ENCODE peak calls at places on chromosome 13, in five cellular contexts. B, N, Z, Q and F are unnamed samples.

GRCh38 chr13:102721800-102722231 is 27.0 kb upstream of the METTL21C start:
- DNase-seq in B (no peak), N (no peak), Z (no peak), Q (no peak), F (no peak)

GRCh38 chr13:30111810-30112209 is 195.5 kb downstream of the KATNAL1 start:
- DNase-seq in B (no peak), N (no peak), Z (no peak), Q (no peak), F (no peak)

GRCh38 chr13:77975358-77976042 is 56.9 kb upstream of the EDNRB start:
- DNase-seq in B (no peak), N (no peak), Z (no peak), Q (no peak), F (no peak)

GRCh38 chr13:106709509-106709908 is 141.6 kb upstream of the ARGLU1 start:
- DNase-seq in B (no peak), N (no peak), Z (no peak), Q (no peak), F (no peak)

GRCh38 chr13:95206116-95206515 is 95.1 kb downstream of the ABCC4 start:
- DNase-seq in B (no peak), N (no peak), Z (no peak), Q (no peak), F (no peak)

GRCh38 chr13:35857769-35858168 is 273.4 kb downstream of the DCLK1 start:
- DNase-seq in B (no peak), N (no peak), Z (no peak), Q (peak), F (no peak)

GRCh38 chr13:24851546-24851945 is 87.6 kb downstream of the RNF17 start:
- DNase-seq in B (peak), N (no peak), Z (no peak), Q (peak), F (peak)

GRCh38 chr13:113982296-113982661 is 8.4 kb upstream of the C13orf46 start:
- DNase-seq in B (no peak), N (no peak), Z (no peak), Q (no peak), F (no peak)

GRCh38 chr13:93025984-93026383 is 200.6 kb upstream of the GPC6 start:
- DNase-seq in B (no peak), N (no peak), Z (no peak), Q (no peak), F (no peak)

GRCh38 chr13:51243832-51244231 is 21.6 kb downstream of the FAM124A start:
- DNase-seq in B (no peak), N (no peak), Z (no peak), Q (no peak), F (no peak)

GRCh38 chr13:49833402-49833801 is 40.9 kb upstream of the KPNA3 start:
- DNase-seq in B (no peak), N (no peak), Z (no peak), Q (no peak), F (no peak)

GRCh38 chr13:98416408-98416807 is 160.5 kb downstream of the STK24 start:
- DNase-seq in B (peak), N (no peak), Z (peak), Q (no peak), F (no peak)

GRCh38 chr13:40316301-40316700 is 350.1 kb downstream of the FOXO1 start:
- DNase-seq in B (no peak), N (no peak), Z (no peak), Q (no peak), F (no peak)

GRCh38 chr13:66171821-66172220 is 1058.3 kb downstream of the PCDH9 start:
- DNase-seq in B (no peak), N (peak), Z (no peak), Q (no peak), F (no peak)

GRCh38 chr13:111936267-111936925 is 130.6 kb upstream of the SOX1 start:
- DNase-seq in B (no peak), N (no peak), Z (no peak), Q (no peak), F (no peak)

GRCh38 chr13:113802090-113802531 is 43.1 kb downstream of the TMEM255B start:
- DNase-seq in B (no peak), N (peak), Z (no peak), Q (peak), F (peak)

GRCh38 chr13:76397413-76397812 is 488.8 kb downstream of the KCTD12 start:
- DNase-seq in B (no peak), N (no peak), Z (no peak), Q (no peak), F (no peak)

GRCh38 chr13:112194579-112194978 is 127.6 kb downstream of the SOX1 start:
- DNase-seq in B (no peak), N (no peak), Z (no peak), Q (no peak), F (no peak)

GRCh38 chr13:51349016-51349415 is 9.5 kb downstream of the SERPINE3 start:
- DNase-seq in B (no peak), N (no peak), Z (no peak), Q (no peak), F (no peak)

GRCh38 chr13:80523134-80523533 is 182.2 kb upstream of the SPRY2 start:
- DNase-seq in B (no peak), N (no peak), Z (no peak), Q (no peak), F (no peak)

GRCh38 chr13:112261924-112262323 is 114.2 kb upstream of the SPACA7 start:
- DNase-seq in B (no peak), N (no peak), Z (no peak), Q (no peak), F (no peak)

GRCh38 chr13:39565036-39565949 is 37.7 kb downstream of the LHFPL6 start:
- DNase-seq in B (peak), N (no peak), Z (no peak), Q (peak), F (peak)

GRCh38 chr13:75101997-75102720 is 379.8 kb downstream of the TBC1D4 start:
- DNase-seq in B (peak), N (no peak), Z (no peak), Q (peak), F (no peak)

GRCh38 chr13:113667771-113668490 is 912 bp downstream of the GRK1 start:
- DNase-seq in B (no peak), N (no peak), Z (no peak), Q (no peak), F (no peak)

GRCh38 chr13:113106666-113107065 is 1.1 kb downstream of the F7 start:
- DNase-seq in B (no peak), N (no peak), Z (no peak), Q (no peak), F (no peak)

GRCh38 chr13:111158136-111158805 is 43.2 kb downstream of the ARHGEF7 start:
- DNase-seq in B (peak), N (no peak), Z (no peak), Q (no peak), F (no peak)

GRCh38 chr13:29315847-29316246 is 279.6 kb downstream of the SLC7A1 start:
- DNase-seq in B (no peak), N (no peak), Z (no peak), Q (no peak), F (no peak)

GRCh38 chr13:94119360-94119936 is 360.0 kb downstream of the DCT start:
- DNase-seq in B (no peak), N (no peak), Z (peak), Q (no peak), F (no peak)

GRCh38 chr13:66794340-66795031 is 435.6 kb downstream of the PCDH9 start:
- DNase-seq in B (no peak), N (no peak), Z (no peak), Q (no peak), F (no peak)

GRCh38 chr13:102369303-102369702 is 32.5 kb downstream of the FGF14 start:
- DNase-seq in B (peak), N (no peak), Z (no peak), Q (no peak), F (no peak)

GRCh38 chr13:79490846-79491245 is 9.9 kb downstream of the NDFIP2 start:
- DNase-seq in B (no peak), N (no peak), Z (no peak), Q (no peak), F (no peak)
- H3K27ac ChIP-seq in B (no peak), N (no peak), Z (no peak), Q (no peak), F (no peak)

GRCh38 chr13:46654956-46655726 is 102.2 kb downstream of the LRCH1 start:
- DNase-seq in B (no peak), N (no peak), Z (no peak), Q (no peak), F (no peak)

GRCh38 chr13:46660408-46660807 is 107.4 kb downstream of the LRCH1 start:
- DNase-seq in B (no peak), N (no peak), Z (no peak), Q (no peak), F (no peak)

GRCh38 chr13:46659413-46660065 is 106.6 kb downstream of the LRCH1 start:
- DNase-seq in B (no peak), N (no peak), Z (peak), Q (no peak), F (no peak)

GRCh38 chr13:46655727-46656180 is 102.8 kb downstream of the LRCH1 start:
- DNase-seq in B (no peak), N (no peak), Z (no peak), Q (no peak), F (no peak)

GRCh38 chr13:46656786-46657185 is 103.8 kb downstream of the LRCH1 start:
- DNase-seq in B (no peak), N (no peak), Z (no peak), Q (no peak), F (no peak)
- H3K27ac ChIP-seq in B (no peak), N (no peak), Z (peak), Q (no peak), F (no peak)

DNA sequence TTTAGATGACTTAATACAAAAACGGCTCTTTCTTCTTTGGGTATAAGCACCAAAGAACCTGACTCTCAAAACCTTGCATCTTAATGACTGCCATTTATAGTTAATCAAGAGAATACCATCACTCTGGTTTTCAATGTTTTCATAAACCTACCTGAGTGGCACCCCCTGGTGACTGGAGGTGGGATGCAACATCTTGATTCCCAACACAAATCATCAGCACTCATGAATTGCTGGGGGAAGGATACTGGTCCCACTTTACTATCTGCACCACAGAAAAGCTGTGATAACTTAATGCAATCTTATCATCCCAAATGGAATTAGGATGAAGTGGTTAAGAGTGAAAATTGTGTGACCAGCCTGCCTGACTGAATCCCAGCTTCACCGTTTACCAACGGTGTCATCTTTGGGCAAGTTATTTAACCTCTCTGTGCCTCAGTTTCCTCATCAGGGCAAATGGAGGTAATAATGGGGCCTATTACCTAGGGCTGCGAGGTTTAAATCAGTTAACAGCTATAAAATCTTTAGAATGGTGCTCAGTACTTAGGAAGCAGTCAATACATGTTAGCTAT is 366.4 kb downstream of the KLF12 start:
- DNase-seq in B (peak), N (peak), Z (no peak), Q (no peak), F (peak)
- H3K27ac ChIP-seq in B (no peak), N (no peak), Z (no peak), Q (no peak), F (no peak)

DNA sequence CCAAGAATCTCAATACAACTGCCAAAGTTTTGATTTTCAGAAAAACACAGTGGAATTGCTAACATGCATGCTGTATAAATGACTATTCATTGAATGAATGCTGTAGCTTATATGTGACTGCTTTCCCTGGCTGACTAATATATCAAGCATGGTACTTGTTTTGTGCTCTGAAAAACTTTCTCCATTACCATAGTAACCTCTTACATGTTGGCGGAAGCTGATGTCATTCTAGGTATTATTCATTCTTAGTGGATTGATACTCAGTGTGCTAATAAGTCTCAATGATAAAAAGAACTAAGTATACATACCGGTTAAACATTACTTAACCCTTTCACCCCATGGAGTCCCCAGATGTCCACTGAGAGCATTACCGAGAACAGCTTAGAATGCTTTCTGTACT is 166.0 kb upstream of the MYO16 start:
- DNase-seq in B (peak), N (no peak), Z (no peak), Q (peak), F (peak)
- H3K27ac ChIP-seq in B (no peak), N (peak), Z (no peak), Q (no peak), F (no peak)

GRCh38 chr13:44757671-44758070 is 181.5 kb upstream of the TSC22D1 start:
- DNase-seq in B (no peak), N (no peak), Z (no peak), Q (no peak), F (no peak)
- H3K27ac ChIP-seq in B (peak), N (peak), Z (no peak), Q (no peak), F (no peak)

DNA sequence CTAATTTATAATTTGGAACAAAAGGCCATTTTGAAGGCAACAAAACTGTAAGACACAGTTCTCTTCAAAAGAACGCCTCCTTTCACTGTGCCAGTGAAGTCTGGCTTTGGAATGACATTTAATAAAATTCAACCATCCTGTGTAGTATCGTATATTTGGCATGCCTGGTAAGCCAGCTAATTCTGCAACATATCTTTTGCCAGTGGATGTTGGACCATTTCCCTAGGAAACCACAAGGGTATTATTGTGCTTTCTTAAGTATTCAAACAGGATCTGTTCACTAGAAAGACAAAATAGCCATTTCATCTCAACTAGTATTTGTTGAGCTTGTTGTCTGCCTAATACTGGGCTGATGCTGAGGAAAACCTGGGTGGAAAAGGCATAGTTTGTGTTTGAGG is 111.6 kb downstream of the RGCC start:
- DNase-seq in B (no peak), N (no peak), Z (no peak), Q (peak), F (no peak)
- H3K27ac ChIP-seq in B (no peak), N (no peak), Z (no peak), Q (no peak), F (no peak)